ENCODE peak calls at places on chromosomes 5 and 9, in eight cellular contexts. G is GM23338, S is SJSA1, O is adrenal gland, E is neuronal stem cell, D is adipocyte, F is tibial nerve, Q is endothelial cell of umbilical vein. L is an unnamed sample.

GRCh38 chr9:133122167-133122550 is 1.1 kb upstream of the RALGDS start:
- DNase-seq in E (no peak), Q (no peak), O (no peak), F (no peak), G (no peak), S (no peak), D (no peak), L (no peak)

GRCh38 chr9:69264526-69264925 is 60.5 kb upstream of the ENTREP1 start:
- DNase-seq in E (no peak), S (no peak), O (no peak), Q (no peak), D (no peak), G (peak; percentile 11), F (no peak), L (no peak)

GRCh38 chr5:74851684-74852353 is 14.4 kb downstream of the FAM169A start:
- DNase-seq in E (no peak), G (no peak), D (peak; percentile 71), O (peak; percentile 13), S (peak; percentile 36), F (no peak), Q (no peak), L (no peak)

GRCh38 chr5:107381189-107381856 is 289.4 kb downstream of the EFNA5 start:
- DNase-seq in F (no peak), Q (no peak), O (no peak), G (no peak), S (peak; percentile 86), D (peak; percentile 77), E (no peak), L (no peak)

GRCh38 chr5:86646671-86647070 is 28.9 kb downstream of the COX7C start:
- DNase-seq in Q (no peak), G (no peak), D (no peak), S (no peak), F (no peak), E (no peak), O (no peak), L (no peak)

GRCh38 chr5:140041492-140042421 is 1.3 kb downstream of the NRG2 start:
- DNase-seq in Q (peak; percentile 82), E (no peak), F (peak; percentile 49), O (peak; percentile 92), S (no peak), D (peak; percentile 64), G (peak; percentile 53), L (no peak)

GRCh38 chr5:130135506-130135905 is 231.2 kb downstream of the CHSY3 start:
- DNase-seq in G (no peak), E (no peak), S (no peak), Q (peak; percentile 28), O (no peak), D (peak; percentile 89), F (no peak), L (no peak)

GRCh38 chr5:78534148-78535009 is 114.2 kb downstream of the LHFPL2 start:
- DNase-seq in O (peak; percentile 68), G (peak; percentile 20), D (peak; percentile 46), Q (no peak), E (no peak), S (peak; percentile 60), F (peak; percentile 38), L (no peak)

GRCh38 chr5:10257870-10258269 is 7.8 kb downstream of the CCT5 start:
- DNase-seq in D (no peak), O (peak; percentile 40), Q (no peak), S (no peak), E (no peak), F (no peak), G (no peak), L (no peak)

GRCh38 chr9:132728497-132728896 is 58.2 kb downstream of the GTF3C4 start:
- DNase-seq in G (no peak), F (no peak), Q (no peak), O (no peak), E (no peak), S (no peak), D (no peak), L (no peak)

GRCh38 chr9:133733421-133734250 is 4.5 kb downstream of the SARDH start:
- DNase-seq in D (no peak), G (no peak), F (no peak), Q (no peak), E (no peak), O (no peak), S (no peak), L (no peak)

GRCh38 chr9:115164511-115164974 is 46.6 kb upstream of the TNC start:
- DNase-seq in E (no peak), G (no peak), O (no peak), F (no peak), S (peak; percentile 63), Q (no peak), D (peak; percentile 53), L (no peak)

GRCh38 chr5:93079046-93079445 is 502.0 kb downstream of the NR2F1-AS1 start:
- DNase-seq in D (no peak), E (no peak), F (no peak), Q (no peak), O (no peak), S (no peak), G (no peak), L (no peak)

GRCh38 chr9:131096490-131097258 is at the start of gene AIF1L:
- DNase-seq in S (no peak), D (peak; percentile 30), G (peak; percentile 96), Q (peak; percentile 23), F (no peak), E (peak; percentile 54), O (peak; percentile 10), L (peak; percentile 74)

DNA sequence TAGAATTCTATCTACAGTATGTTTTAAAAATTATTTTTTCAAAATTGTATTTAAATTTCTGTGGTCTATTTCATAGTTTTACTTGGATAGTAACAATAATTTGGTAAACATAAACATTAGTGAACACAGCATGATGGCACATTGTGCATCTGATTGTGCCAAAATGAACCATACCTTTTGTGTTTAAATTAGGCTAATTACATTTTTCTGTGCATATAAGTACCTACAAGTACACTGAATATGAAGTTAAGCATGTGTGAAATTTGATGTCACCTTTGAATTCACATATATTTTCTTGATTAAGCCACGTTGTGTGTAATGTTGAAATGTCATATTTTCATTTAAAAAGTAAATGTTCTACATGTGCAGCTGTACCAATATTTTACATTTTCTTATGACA is 13.4 kb downstream of the PBX3 start:
- DNase-seq in E (no peak), G (no peak), F (no peak), S (no peak), Q (no peak), O (no peak), D (no peak), L (no peak)
- H3K4me1 ChIP-seq in E (peaks cover 48% of the 10 kb centered on the region), G (peaks cover 89% of the 10 kb centered on the region), F (no peaks in the 10 kb centered on the region), S (peaks cover 5% of the 10 kb centered on the region), Q (peaks cover 13% of the 10 kb centered on the region), O (peaks cover 28% of the 10 kb centered on the region), D (peaks cover 24% of the 10 kb centered on the region), L (peaks cover 76% of the 10 kb centered on the region)

GRCh38 chr9:96649620-96650323 is 5.3 kb downstream of the PRXL2C start:
- DNase-seq in E (no peak), D (no peak), S (no peak), G (peak; percentile 6), O (no peak), Q (no peak), F (no peak), L (no peak)
- H3K36me3 ChIP-seq in E (peaks cover 4% of the 10 kb centered on the region), D (peaks cover 32% of the 10 kb centered on the region), S (peaks cover 53% of the 10 kb centered on the region), G (no peaks in the 10 kb centered on the region), O (no peaks in the 10 kb centered on the region), Q (peaks cover 3% of the 10 kb centered on the region), F (no peaks in the 10 kb centered on the region), L (peaks cover 44% of the 10 kb centered on the region)

DNA sequence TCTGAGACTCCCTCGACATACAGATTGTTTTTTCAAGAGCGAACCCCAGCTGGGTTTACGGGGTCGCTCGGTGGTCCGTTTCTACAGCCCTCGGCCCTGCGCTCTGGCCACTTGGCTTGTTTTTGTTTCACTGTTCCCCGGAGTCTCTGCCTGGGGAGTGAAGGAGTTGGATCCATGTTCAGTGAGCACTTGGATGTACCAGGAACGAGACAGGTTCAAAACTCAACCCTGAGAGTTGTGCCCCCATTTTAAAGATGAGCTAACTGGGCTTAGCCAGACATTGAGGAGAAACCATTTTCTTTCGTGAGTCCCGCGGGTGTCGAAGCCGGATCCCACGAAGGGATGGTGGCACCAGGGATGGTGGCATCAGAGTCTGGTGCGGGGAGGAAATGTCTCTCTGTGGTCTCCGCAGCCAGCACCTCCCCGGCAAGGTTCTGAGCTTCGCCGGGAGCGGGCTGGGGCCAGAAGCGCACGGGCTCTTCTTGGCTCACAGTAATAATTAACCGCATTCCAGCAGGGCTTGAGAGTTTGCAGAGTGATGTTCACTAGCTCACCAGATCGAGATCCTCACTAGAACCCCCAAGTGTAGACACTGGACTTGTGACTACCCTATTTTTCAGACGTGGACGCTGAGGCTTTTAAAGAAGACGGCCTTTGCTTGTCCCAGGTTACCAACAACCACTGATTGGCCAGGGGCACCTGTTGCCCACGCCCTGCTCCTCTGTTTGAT is 1.0 kb downstream of the MSX2 start:
- DNase-seq in Q (no peak), E (no peak), D (no peak), G (no peak), F (no peak), O (no peak), S (no peak), L (peak; percentile 25)
- H3K4me3 ChIP-seq in Q (no peak overlapping the region), E (no peak overlapping the region), D (peak overlapping the region; percentile 82), G (peak overlapping the region; percentile 81), F (peak overlapping the region; percentile 58), O (peak overlapping the region; percentile 24), S (peak overlapping the region; percentile 47), L (peak overlapping the region; percentile 82)

GRCh38 chr9:136545065-136545965 is 533 bp downstream of the NOTCH1 start:
- DNase-seq in D (peak; percentile 62), G (no peak), Q (no peak), F (no peak), O (no peak), S (peak; percentile 47), E (no peak), L (no peak)

GRCh38 chr9:136547508-136548215 is 1.8 kb upstream of the NOTCH1 start:
- DNase-seq in Q (no peak), S (no peak), D (no peak), E (no peak), G (no peak), F (no peak), O (no peak), L (no peak)

GRCh38 chr9:136544549-136545064 is 1.2 kb downstream of the NOTCH1 start:
- DNase-seq in Q (peak; percentile 48), F (no peak), G (no peak), S (no peak), E (no peak), D (peak; percentile 57), O (no peak), L (peak; percentile 34)

GRCh38 chr9:136546697-136547481 is 1.0 kb upstream of the NOTCH1 start:
- DNase-seq in E (no peak), D (peak; percentile 60), S (no peak), Q (peak; percentile 57), O (peak; percentile 73), F (no peak), G (peak; percentile 61), L (peak; percentile 54)

DNA sequence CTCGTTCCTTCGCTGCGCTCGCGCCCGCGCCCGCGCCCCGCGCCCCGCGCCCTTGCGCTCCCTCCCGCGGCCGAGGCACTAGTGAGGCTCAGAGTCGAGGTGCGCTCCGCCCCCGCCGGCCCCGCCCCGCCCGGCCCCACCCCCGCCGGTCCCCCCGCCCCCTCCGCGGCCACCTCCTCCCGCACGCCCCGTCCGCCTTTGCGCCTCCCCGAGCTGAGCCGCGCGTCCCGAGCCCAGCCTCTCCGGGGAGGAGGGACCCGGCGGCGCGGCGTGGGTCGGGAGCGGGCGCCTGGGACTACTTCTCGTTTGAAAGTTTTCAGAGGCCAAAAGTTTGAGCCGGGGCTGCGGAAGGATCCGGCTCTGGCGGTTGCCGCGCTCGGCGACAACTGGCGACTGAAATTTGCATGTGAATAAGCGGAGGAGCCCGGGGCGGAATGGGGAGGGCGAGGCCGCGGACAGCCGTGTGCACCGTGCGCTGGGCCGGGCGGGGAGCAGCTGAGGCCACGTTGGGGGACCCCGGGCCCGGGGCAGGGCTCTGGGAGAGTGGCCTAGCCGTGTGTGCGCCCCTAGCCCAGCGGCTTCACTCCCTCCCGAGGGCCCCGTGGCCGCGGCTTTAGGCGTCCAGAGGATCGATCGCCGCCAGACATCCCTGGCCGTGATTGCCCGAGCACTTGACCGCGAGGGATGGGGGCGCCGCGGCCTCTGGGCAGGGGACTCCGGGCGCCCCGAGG is at the start of gene NOTCH1:
- DNase-seq in O (peak; percentile 90), F (peak; percentile 69), E (peak; percentile 90), S (peak; percentile 91), Q (peak; percentile 88), D (peak; percentile 95), G (peak; percentile 87), L (peak; percentile 96)
- H3K4me1 ChIP-seq in O (peaks cover 15% of the 10 kb centered on the region), F (no peaks in the 10 kb centered on the region), E (peaks cover 63% of the 10 kb centered on the region), S (peaks cover 34% of the 10 kb centered on the region), Q (peaks cover 45% of the 10 kb centered on the region), D (peaks cover 36% of the 10 kb centered on the region), G (peaks cover 7% of the 10 kb centered on the region), L (peaks cover 18% of the 10 kb centered on the region)

L was measured in HAP-1.